ENCODE peak calls at places on chromosomes 6 and 20, in six cellular contexts. One of them, this sample, is unnamed.

GRCh38 chr6:137224890-137225198 is 5.7 kb upstream of the IFNGR1 start:
- DNase-seq in fibroblast of lung: no peak
- DNase-seq in RWPE1: no peak
- DNase-seq in adrenal gland: no peak
- DNase-seq in lower lobe of right lung: no peak
- DNase-seq in A549: no peak
- DNase-seq in this sample: no peak

GRCh38 chr6:34243901-34244884 is 4.6 kb downstream of the SMIM29 start:
- DNase-seq in adrenal gland: peak
- DNase-seq in A549: peak
- DNase-seq in fibroblast of lung: peak
- DNase-seq in RWPE1: peak
- DNase-seq in lower lobe of right lung: peak
- DNase-seq in this sample: peak

GRCh38 chr6:29845405-29846006 is 17.9 kb downstream of the HLA-G start:
- DNase-seq in lower lobe of right lung: no peak
- DNase-seq in fibroblast of lung: no peak
- DNase-seq in adrenal gland: no peak
- DNase-seq in A549: peak
- DNase-seq in RWPE1: peak
- DNase-seq in this sample: no peak

GRCh38 chr6:38722037-38722436 is 6.9 kb downstream of the DNAH8 start:
- DNase-seq in lower lobe of right lung: no peak
- DNase-seq in A549: no peak
- DNase-seq in fibroblast of lung: no peak
- DNase-seq in adrenal gland: no peak
- DNase-seq in RWPE1: no peak
- DNase-seq in this sample: no peak

GRCh38 chr6:72977114-72977513 is 248.2 kb downstream of the KHDC1L start:
- DNase-seq in fibroblast of lung: no peak
- DNase-seq in lower lobe of right lung: no peak
- DNase-seq in RWPE1: no peak
- DNase-seq in adrenal gland: no peak
- DNase-seq in A549: no peak
- DNase-seq in this sample: no peak

GRCh38 chr6:72748759-72749158 is 126.9 kb downstream of the KCNQ5 start:
- DNase-seq in lower lobe of right lung: no peak
- DNase-seq in A549: peak
- DNase-seq in fibroblast of lung: peak
- DNase-seq in RWPE1: peak
- DNase-seq in adrenal gland: no peak
- DNase-seq in this sample: no peak

GRCh38 chr20:47586648-47587306 is 85.1 kb downstream of the NCOA3 start:
- DNase-seq in lower lobe of right lung: no peak
- DNase-seq in adrenal gland: no peak
- DNase-seq in fibroblast of lung: peak
- DNase-seq in RWPE1: no peak
- DNase-seq in A549: no peak
- DNase-seq in this sample: no peak

GRCh38 chr6:7016238-7016637 is 91.5 kb upstream of the RREB1 start:
- DNase-seq in lower lobe of right lung: no peak
- DNase-seq in adrenal gland: peak
- DNase-seq in A549: no peak
- DNase-seq in fibroblast of lung: no peak
- DNase-seq in RWPE1: no peak
- DNase-seq in this sample: no peak

GRCh38 chr6:133241088-133241900 is at the start of gene EYA4:
- DNase-seq in A549: peak
- DNase-seq in lower lobe of right lung: no peak
- DNase-seq in adrenal gland: no peak
- DNase-seq in fibroblast of lung: peak
- DNase-seq in RWPE1: no peak
- DNase-seq in this sample: no peak

GRCh38 chr6:56772737-56773184 is 130.1 kb upstream of the DST start:
- DNase-seq in RWPE1: no peak
- DNase-seq in adrenal gland: peak
- DNase-seq in A549: peak
- DNase-seq in fibroblast of lung: peak
- DNase-seq in lower lobe of right lung: no peak
- DNase-seq in this sample: peak

GRCh38 chr6:148533309-148534107 is 190.9 kb downstream of the SASH1 start:
- DNase-seq in RWPE1: no peak
- DNase-seq in lower lobe of right lung: no peak
- DNase-seq in A549: no peak
- DNase-seq in adrenal gland: no peak
- DNase-seq in fibroblast of lung: no peak
- DNase-seq in this sample: no peak

GRCh38 chr6:127516676-127517273 is 2.4 kb downstream of the MTCL3 start:
- DNase-seq in fibroblast of lung: peak
- DNase-seq in RWPE1: peak
- DNase-seq in lower lobe of right lung: no peak
- DNase-seq in adrenal gland: peak
- DNase-seq in A549: peak
- DNase-seq in this sample: no peak

GRCh38 chr20:50320910-50321796 is 130.5 kb downstream of the CEBPB start:
- DNase-seq in RWPE1: peak
- DNase-seq in fibroblast of lung: peak
- DNase-seq in adrenal gland: peak
- DNase-seq in A549: peak
- DNase-seq in lower lobe of right lung: peak
- DNase-seq in this sample: peak

GRCh38 chr6:112851141-112851540 is 504.0 kb downstream of the RFPL4B start:
- DNase-seq in lower lobe of right lung: no peak
- DNase-seq in fibroblast of lung: no peak
- DNase-seq in adrenal gland: no peak
- DNase-seq in A549: no peak
- DNase-seq in RWPE1: no peak
- DNase-seq in this sample: no peak

GRCh38 chr20:15220778-15221565 is 883.6 kb upstream of the FLRT3 start:
- DNase-seq in RWPE1: peak
- DNase-seq in adrenal gland: no peak
- DNase-seq in lower lobe of right lung: no peak
- DNase-seq in fibroblast of lung: no peak
- DNase-seq in A549: no peak
- DNase-seq in this sample: no peak

GRCh38 chr6:122790740-122791679 is 2.0 kb downstream of the SMPDL3A start:
- DNase-seq in lower lobe of right lung: no peak
- DNase-seq in A549: no peak
- DNase-seq in RWPE1: no peak
- DNase-seq in fibroblast of lung: peak
- DNase-seq in adrenal gland: peak
- DNase-seq in this sample: no peak

GRCh38 chr20:53413188-53413631 is 180.4 kb downstream of the ZNF217 start:
- DNase-seq in A549: peak
- DNase-seq in RWPE1: peak
- DNase-seq in lower lobe of right lung: peak
- DNase-seq in fibroblast of lung: no peak
- DNase-seq in adrenal gland: no peak
- DNase-seq in this sample: no peak

GRCh38 chr6:164911151-164911550 is 398.3 kb downstream of the C6orf118 start:
- DNase-seq in adrenal gland: no peak
- DNase-seq in lower lobe of right lung: no peak
- DNase-seq in RWPE1: no peak
- DNase-seq in fibroblast of lung: no peak
- DNase-seq in A549: no peak
- DNase-seq in this sample: no peak

GRCh38 chr20:53806683-53807401 is 213.2 kb upstream of the ZNF217 start:
- DNase-seq in adrenal gland: no peak
- DNase-seq in RWPE1: no peak
- DNase-seq in A549: no peak
- DNase-seq in lower lobe of right lung: no peak
- DNase-seq in fibroblast of lung: no peak
- DNase-seq in this sample: no peak

GRCh38 chr20:41165001-41165882 is 27.9 kb downstream of the PLCG1 start:
- DNase-seq in adrenal gland: no peak
- DNase-seq in lower lobe of right lung: no peak
- DNase-seq in RWPE1: no peak
- DNase-seq in A549: no peak
- DNase-seq in fibroblast of lung: no peak
- DNase-seq in this sample: no peak

GRCh38 chr6:115323001-115323400 is 737.7 kb downstream of the FRK start:
- DNase-seq in RWPE1: peak
- DNase-seq in lower lobe of right lung: no peak
- DNase-seq in fibroblast of lung: no peak
- DNase-seq in adrenal gland: no peak
- DNase-seq in A549: no peak
- DNase-seq in this sample: no peak

GRCh38 chr6:31042801-31043200 is 32.5 kb downstream of the MUC22 start:
- DNase-seq in RWPE1: peak
- DNase-seq in fibroblast of lung: peak
- DNase-seq in adrenal gland: peak
- DNase-seq in A549: peak
- DNase-seq in lower lobe of right lung: peak
- DNase-seq in this sample: no peak

GRCh38 chr6:109514946-109515345 is 31.9 kb upstream of the ZBTB24 start:
- DNase-seq in adrenal gland: no peak
- DNase-seq in lower lobe of right lung: no peak
- DNase-seq in RWPE1: no peak
- DNase-seq in fibroblast of lung: no peak
- DNase-seq in A549: no peak
- DNase-seq in this sample: no peak

GRCh38 chr6:26408828-26409730 is 7.0 kb downstream of the BTN3A1 start:
- DNase-seq in lower lobe of right lung: no peak
- DNase-seq in A549: no peak
- DNase-seq in fibroblast of lung: no peak
- DNase-seq in adrenal gland: no peak
- DNase-seq in RWPE1: no peak
- DNase-seq in this sample: no peak

GRCh38 chr20:33731693-33732165 is at the start of gene ZNF341:
- DNase-seq in A549: peak
- DNase-seq in adrenal gland: peak
- DNase-seq in lower lobe of right lung: peak
- DNase-seq in fibroblast of lung: no peak
- DNase-seq in RWPE1: no peak
- DNase-seq in this sample: peak

GRCh38 chr6:45773906-45774305 is 241.8 kb downstream of the CLIC5 start:
- DNase-seq in RWPE1: no peak
- DNase-seq in A549: no peak
- DNase-seq in fibroblast of lung: no peak
- DNase-seq in lower lobe of right lung: no peak
- DNase-seq in adrenal gland: no peak
- DNase-seq in this sample: no peak

GRCh38 chr20:60024245-60024644 is 66.0 kb downstream of the CDH26 start:
- DNase-seq in fibroblast of lung: no peak
- DNase-seq in A549: no peak
- DNase-seq in lower lobe of right lung: no peak
- DNase-seq in adrenal gland: no peak
- DNase-seq in RWPE1: no peak
- DNase-seq in this sample: no peak

GRCh38 chr20:9626357-9626756 is 112.0 kb downstream of the LAMP5 start:
- DNase-seq in A549: peak
- DNase-seq in RWPE1: peak
- DNase-seq in adrenal gland: no peak
- DNase-seq in fibroblast of lung: no peak
- DNase-seq in lower lobe of right lung: no peak
- DNase-seq in this sample: no peak

GRCh38 chr6:50062051-50062450 is 12.3 kb upstream of the DEFB112 start:
- DNase-seq in RWPE1: no peak
- DNase-seq in adrenal gland: no peak
- DNase-seq in A549: peak
- DNase-seq in lower lobe of right lung: no peak
- DNase-seq in fibroblast of lung: peak
- DNase-seq in this sample: no peak

GRCh38 chr6:35663447-35664235 is 25.1 kb downstream of the FKBP5 start:
- DNase-seq in adrenal gland: no peak
- DNase-seq in lower lobe of right lung: no peak
- DNase-seq in RWPE1: no peak
- DNase-seq in A549: no peak
- DNase-seq in fibroblast of lung: peak
- DNase-seq in this sample: no peak
- H3K27ac ChIP-seq in adrenal gland: peak
- H3K27ac ChIP-seq in lower lobe of right lung: no peak
- H3K27ac ChIP-seq in RWPE1: peak
- H3K27ac ChIP-seq in A549: no peak
- H3K27ac ChIP-seq in fibroblast of lung: peak
- H3K27ac ChIP-seq in this sample: peak

GRCh38 chr6:25136879-25137278 is 142.3 kb upstream of the CARMIL1 start:
- DNase-seq in adrenal gland: peak
- DNase-seq in A549: no peak
- DNase-seq in fibroblast of lung: no peak
- DNase-seq in RWPE1: no peak
- DNase-seq in lower lobe of right lung: no peak
- DNase-seq in this sample: no peak
- H3K27ac ChIP-seq in adrenal gland: peak
- H3K27ac ChIP-seq in A549: no peak
- H3K27ac ChIP-seq in fibroblast of lung: no peak
- H3K27ac ChIP-seq in RWPE1: no peak
- H3K27ac ChIP-seq in lower lobe of right lung: peak
- H3K27ac ChIP-seq in this sample: peak

GRCh38 chr6:158703840-158704822 is 54.3 kb downstream of the SYTL3 start:
- DNase-seq in A549: peak
- DNase-seq in lower lobe of right lung: peak
- DNase-seq in RWPE1: peak
- DNase-seq in fibroblast of lung: peak
- DNase-seq in adrenal gland: peak
- DNase-seq in this sample: no peak
- H3K27ac ChIP-seq in A549: peak
- H3K27ac ChIP-seq in lower lobe of right lung: peak
- H3K27ac ChIP-seq in RWPE1: peak
- H3K27ac ChIP-seq in fibroblast of lung: no peak
- H3K27ac ChIP-seq in adrenal gland: peak
- H3K27ac ChIP-seq in this sample: no peak

DNA sequence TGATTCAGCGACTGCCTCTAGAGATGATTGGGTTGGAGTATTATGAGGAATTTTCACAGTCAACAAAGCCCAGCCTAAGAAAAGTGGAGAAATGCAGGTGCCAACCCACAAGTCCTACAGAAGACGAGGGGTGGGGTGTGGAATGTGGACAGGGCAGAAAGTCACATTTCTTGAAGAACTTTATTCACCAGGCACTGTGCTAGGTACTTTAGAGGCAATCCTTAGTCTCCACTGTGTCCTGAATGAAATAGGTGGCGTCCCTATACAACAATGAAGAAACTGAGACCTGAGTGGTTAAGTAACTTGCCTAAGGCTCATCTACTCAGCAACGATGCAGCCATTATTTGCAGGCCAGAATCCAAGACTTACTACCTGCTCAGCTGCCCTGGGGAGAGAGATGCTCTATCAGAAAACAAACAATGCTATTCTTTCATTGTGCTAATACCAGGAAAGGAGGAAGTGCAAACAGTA is 106.3 kb downstream of the RNF144B start:
- DNase-seq in A549: peak
- DNase-seq in lower lobe of right lung: no peak
- DNase-seq in fibroblast of lung: no peak
- DNase-seq in RWPE1: no peak
- DNase-seq in adrenal gland: no peak
- DNase-seq in this sample: no peak
- H3K27ac ChIP-seq in A549: peak
- H3K27ac ChIP-seq in lower lobe of right lung: peak
- H3K27ac ChIP-seq in fibroblast of lung: no peak
- H3K27ac ChIP-seq in RWPE1: no peak
- H3K27ac ChIP-seq in adrenal gland: no peak
- H3K27ac ChIP-seq in this sample: no peak

GRCh38 chr20:3042621-3043020 is 801 bp upstream of the GNRH2 start:
- DNase-seq in lower lobe of right lung: no peak
- DNase-seq in adrenal gland: peak
- DNase-seq in RWPE1: no peak
- DNase-seq in fibroblast of lung: peak
- DNase-seq in A549: no peak
- DNase-seq in this sample: no peak
- H3K27ac ChIP-seq in lower lobe of right lung: peak
- H3K27ac ChIP-seq in adrenal gland: no peak
- H3K27ac ChIP-seq in RWPE1: peak
- H3K27ac ChIP-seq in fibroblast of lung: peak
- H3K27ac ChIP-seq in A549: no peak
- H3K27ac ChIP-seq in this sample: peak

GRCh38 chr6:155397172-155397705 is 58.4 kb downstream of the NOX3 start:
- DNase-seq in adrenal gland: no peak
- DNase-seq in lower lobe of right lung: no peak
- DNase-seq in fibroblast of lung: no peak
- DNase-seq in A549: no peak
- DNase-seq in RWPE1: no peak
- DNase-seq in this sample: no peak
- H3K27ac ChIP-seq in adrenal gland: no peak
- H3K27ac ChIP-seq in lower lobe of right lung: no peak
- H3K27ac ChIP-seq in fibroblast of lung: no peak
- H3K27ac ChIP-seq in A549: no peak
- H3K27ac ChIP-seq in RWPE1: no peak
- H3K27ac ChIP-seq in this sample: no peak

This sample was measured in thoracic aorta.